ENCODE peak calls at places on chromosome 9, in nine cellular contexts. One of them, this sample, is unnamed.

GRCh38 chr9:126114850-126115460 is 211.7 kb upstream of the MVB12B start:
- DNase-seq in upper lobe of left lung: no peak
- DNase-seq in astrocyte of the spinal cord: no peak
- DNase-seq in HFF-Myc: no peak
- DNase-seq in psoas muscle: peak; percentile 6
- DNase-seq in OCI-LY7: no peak
- DNase-seq in ovary: no peak
- DNase-seq in lower leg skin: peak; percentile 29
- DNase-seq in mammary epithelial cell: peak; percentile 6
- DNase-seq in this sample: no peak

GRCh38 chr9:127541176-127541575 is 70.9 kb upstream of the STXBP1 start:
- DNase-seq in astrocyte of the spinal cord: no peak
- DNase-seq in OCI-LY7: no peak
- DNase-seq in ovary: no peak
- DNase-seq in HFF-Myc: no peak
- DNase-seq in psoas muscle: no peak
- DNase-seq in upper lobe of left lung: no peak
- DNase-seq in lower leg skin: no peak
- DNase-seq in mammary epithelial cell: no peak
- DNase-seq in this sample: no peak

GRCh38 chr9:92749934-92750315 is 14.7 kb downstream of the BICD2 start:
- DNase-seq in ovary: no peak
- DNase-seq in lower leg skin: no peak
- DNase-seq in OCI-LY7: no peak
- DNase-seq in astrocyte of the spinal cord: no peak
- DNase-seq in HFF-Myc: no peak
- DNase-seq in mammary epithelial cell: no peak
- DNase-seq in psoas muscle: no peak
- DNase-seq in upper lobe of left lung: no peak
- DNase-seq in this sample: peak; percentile 26

GRCh38 chr9:127388037-127388855 is 8.7 kb upstream of the SLC2A8 start:
- DNase-seq in psoas muscle: no peak
- DNase-seq in mammary epithelial cell: peak; percentile 96
- DNase-seq in HFF-Myc: peak; percentile 84
- DNase-seq in ovary: no peak
- DNase-seq in upper lobe of left lung: no peak
- DNase-seq in astrocyte of the spinal cord: peak; percentile 98
- DNase-seq in OCI-LY7: peak; percentile 24
- DNase-seq in lower leg skin: no peak
- DNase-seq in this sample: peak; percentile 98

GRCh38 chr9:117156771-117157535 is 257.9 kb downstream of the ASTN2 start:
- DNase-seq in OCI-LY7: no peak
- DNase-seq in upper lobe of left lung: no peak
- DNase-seq in ovary: no peak
- DNase-seq in astrocyte of the spinal cord: no peak
- DNase-seq in psoas muscle: no peak
- DNase-seq in mammary epithelial cell: no peak
- DNase-seq in lower leg skin: no peak
- DNase-seq in HFF-Myc: no peak
- DNase-seq in this sample: no peak

GRCh38 chr9:121048618-121049017 is 1.5 kb downstream of the C5 start:
- DNase-seq in OCI-LY7: no peak
- DNase-seq in ovary: no peak
- DNase-seq in lower leg skin: no peak
- DNase-seq in upper lobe of left lung: no peak
- DNase-seq in HFF-Myc: no peak
- DNase-seq in astrocyte of the spinal cord: no peak
- DNase-seq in mammary epithelial cell: no peak
- DNase-seq in psoas muscle: no peak
- DNase-seq in this sample: no peak

GRCh38 chr9:35774907-35775635 is 16.3 kb upstream of the NPR2 start:
- DNase-seq in astrocyte of the spinal cord: no peak
- DNase-seq in OCI-LY7: peak; percentile 41
- DNase-seq in mammary epithelial cell: no peak
- DNase-seq in HFF-Myc: no peak
- DNase-seq in ovary: no peak
- DNase-seq in psoas muscle: no peak
- DNase-seq in lower leg skin: no peak
- DNase-seq in upper lobe of left lung: no peak
- DNase-seq in this sample: peak; percentile 13

GRCh38 chr9:37752646-37753488 is 738 bp upstream of the TRMT10B start:
- DNase-seq in astrocyte of the spinal cord: no peak
- DNase-seq in HFF-Myc: no peak
- DNase-seq in ovary: no peak
- DNase-seq in psoas muscle: no peak
- DNase-seq in lower leg skin: peak; percentile 71
- DNase-seq in mammary epithelial cell: no peak
- DNase-seq in OCI-LY7: no peak
- DNase-seq in upper lobe of left lung: no peak
- DNase-seq in this sample: no peak

GRCh38 chr9:30714389-30714788 is 1670.1 kb upstream of the ACO1 start:
- DNase-seq in lower leg skin: no peak
- DNase-seq in astrocyte of the spinal cord: no peak
- DNase-seq in HFF-Myc: no peak
- DNase-seq in upper lobe of left lung: no peak
- DNase-seq in mammary epithelial cell: no peak
- DNase-seq in ovary: no peak
- DNase-seq in OCI-LY7: no peak
- DNase-seq in psoas muscle: no peak
- DNase-seq in this sample: no peak

GRCh38 chr9:86239053-86239770 is 20.2 kb downstream of the C9orf153 start:
- DNase-seq in lower leg skin: no peak
- DNase-seq in upper lobe of left lung: no peak
- DNase-seq in HFF-Myc: no peak
- DNase-seq in astrocyte of the spinal cord: peak; percentile 9
- DNase-seq in ovary: no peak
- DNase-seq in psoas muscle: no peak
- DNase-seq in OCI-LY7: no peak
- DNase-seq in mammary epithelial cell: no peak
- DNase-seq in this sample: no peak

GRCh38 chr9:85443190-85443598 is 298.6 kb downstream of the AGTPBP1 start:
- DNase-seq in OCI-LY7: no peak
- DNase-seq in ovary: no peak
- DNase-seq in HFF-Myc: no peak
- DNase-seq in psoas muscle: no peak
- DNase-seq in mammary epithelial cell: no peak
- DNase-seq in astrocyte of the spinal cord: no peak
- DNase-seq in upper lobe of left lung: no peak
- DNase-seq in lower leg skin: no peak
- DNase-seq in this sample: no peak

GRCh38 chr9:15157371-15157770 is 149.6 kb downstream of the TTC39B start:
- DNase-seq in mammary epithelial cell: peak; percentile 49
- DNase-seq in OCI-LY7: no peak
- DNase-seq in astrocyte of the spinal cord: peak; percentile 33
- DNase-seq in lower leg skin: no peak
- DNase-seq in ovary: no peak
- DNase-seq in upper lobe of left lung: no peak
- DNase-seq in HFF-Myc: no peak
- DNase-seq in psoas muscle: no peak
- DNase-seq in this sample: peak; percentile 31

GRCh38 chr9:96057155-96057554 is 181.7 kb downstream of the ERCC6L2 start:
- DNase-seq in ovary: no peak
- DNase-seq in mammary epithelial cell: peak; percentile 16
- DNase-seq in upper lobe of left lung: no peak
- DNase-seq in OCI-LY7: no peak
- DNase-seq in astrocyte of the spinal cord: no peak
- DNase-seq in psoas muscle: no peak
- DNase-seq in lower leg skin: no peak
- DNase-seq in HFF-Myc: no peak
- DNase-seq in this sample: no peak

GRCh38 chr9:116298249-116298648 is 144.7 kb downstream of the PAPPA start:
- DNase-seq in psoas muscle: no peak
- DNase-seq in lower leg skin: no peak
- DNase-seq in OCI-LY7: no peak
- DNase-seq in ovary: no peak
- DNase-seq in HFF-Myc: no peak
- DNase-seq in astrocyte of the spinal cord: no peak
- DNase-seq in mammary epithelial cell: no peak
- DNase-seq in upper lobe of left lung: no peak
- DNase-seq in this sample: no peak

GRCh38 chr9:83505282-83505681 is 32.9 kb downstream of the FRMD3 start:
- DNase-seq in mammary epithelial cell: no peak
- DNase-seq in OCI-LY7: no peak
- DNase-seq in lower leg skin: no peak
- DNase-seq in astrocyte of the spinal cord: no peak
- DNase-seq in ovary: no peak
- DNase-seq in HFF-Myc: no peak
- DNase-seq in psoas muscle: no peak
- DNase-seq in upper lobe of left lung: no peak
- DNase-seq in this sample: no peak

GRCh38 chr9:103319979-103320378 is 324.8 kb downstream of the CYLC2 start:
- DNase-seq in ovary: no peak
- DNase-seq in astrocyte of the spinal cord: no peak
- DNase-seq in upper lobe of left lung: no peak
- DNase-seq in psoas muscle: no peak
- DNase-seq in HFF-Myc: no peak
- DNase-seq in mammary epithelial cell: no peak
- DNase-seq in OCI-LY7: peak; percentile 26
- DNase-seq in lower leg skin: no peak
- DNase-seq in this sample: no peak

DNA sequence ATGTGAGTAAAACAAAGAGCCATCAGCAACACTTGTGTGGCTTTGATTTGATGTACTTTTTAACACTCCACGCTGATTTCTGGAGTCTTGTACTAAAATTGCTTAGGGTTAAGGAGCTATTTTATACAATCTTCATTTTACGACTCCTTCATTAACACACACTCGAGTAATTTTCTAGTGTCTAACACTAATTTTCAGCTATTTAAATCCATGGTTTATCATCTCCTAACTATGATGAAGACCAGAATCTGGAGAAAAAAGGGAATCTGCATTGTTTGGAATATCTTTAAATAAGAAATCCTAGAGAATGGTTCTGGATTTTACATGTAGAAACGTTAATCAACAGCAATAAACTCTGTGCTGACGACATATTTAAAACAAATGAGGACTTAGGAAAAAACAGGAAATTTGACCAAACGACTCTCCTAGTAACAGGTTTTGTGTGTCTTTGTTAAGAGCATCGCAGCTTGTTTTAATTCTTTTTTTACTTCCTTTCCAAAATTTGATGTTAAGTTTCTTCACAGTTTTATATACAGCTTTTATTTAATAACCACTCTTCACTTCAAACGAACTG is 138.4 kb downstream of the AOPEP start:
- DNase-seq in OCI-LY7: no peak
- DNase-seq in HFF-Myc: no peak
- DNase-seq in mammary epithelial cell: no peak
- DNase-seq in psoas muscle: no peak
- DNase-seq in upper lobe of left lung: no peak
- DNase-seq in lower leg skin: no peak
- DNase-seq in astrocyte of the spinal cord: no peak
- DNase-seq in ovary: no peak
- DNase-seq in this sample: no peak
- H3K4me3 ChIP-seq in OCI-LY7: no peak overlapping the region
- H3K4me3 ChIP-seq in HFF-Myc: no peak overlapping the region
- H3K4me3 ChIP-seq in mammary epithelial cell: no peak overlapping the region
- H3K4me3 ChIP-seq in psoas muscle: peak overlapping the region; percentile 32
- H3K4me3 ChIP-seq in upper lobe of left lung: no peak overlapping the region
- H3K4me3 ChIP-seq in lower leg skin: no peak overlapping the region
- H3K4me3 ChIP-seq in astrocyte of the spinal cord: no peak overlapping the region
- H3K4me3 ChIP-seq in ovary: no peak overlapping the region
- H3K4me3 ChIP-seq in this sample: no peak overlapping the region

GRCh38 chr9:98302150-98302549 is 46.7 kb upstream of the TBC1D2 start:
- DNase-seq in upper lobe of left lung: no peak
- DNase-seq in psoas muscle: no peak
- DNase-seq in mammary epithelial cell: no peak
- DNase-seq in ovary: no peak
- DNase-seq in OCI-LY7: no peak
- DNase-seq in lower leg skin: no peak
- DNase-seq in HFF-Myc: no peak
- DNase-seq in astrocyte of the spinal cord: no peak
- DNase-seq in this sample: no peak
- TF ChIP-seq CTCF in upper lobe of left lung: no peak
- TF ChIP-seq CTCF in psoas muscle: no peak
- TF ChIP-seq CTCF in mammary epithelial cell: no peak
- TF ChIP-seq CTCF in ovary: no peak
- TF ChIP-seq CTCF in OCI-LY7: no peak
- TF ChIP-seq CTCF in lower leg skin: no peak
- TF ChIP-seq CTCF in HFF-Myc: no peak
- TF ChIP-seq CTCF in astrocyte of the spinal cord: no peak
- TF ChIP-seq CTCF in this sample: no peak

GRCh38 chr9:111952559-111952958 is 55.9 kb downstream of the UGCG start:
- DNase-seq in lower leg skin: peak; percentile 57
- DNase-seq in HFF-Myc: no peak
- DNase-seq in astrocyte of the spinal cord: peak; percentile 76
- DNase-seq in mammary epithelial cell: peak; percentile 93
- DNase-seq in OCI-LY7: no peak
- DNase-seq in psoas muscle: no peak
- DNase-seq in ovary: no peak
- DNase-seq in upper lobe of left lung: no peak
- DNase-seq in this sample: peak; percentile 91
- H3K4me3 ChIP-seq in lower leg skin: no peak overlapping the region
- H3K4me3 ChIP-seq in HFF-Myc: no peak overlapping the region
- H3K4me3 ChIP-seq in astrocyte of the spinal cord: no peak overlapping the region
- H3K4me3 ChIP-seq in mammary epithelial cell: no peak overlapping the region
- H3K4me3 ChIP-seq in OCI-LY7: no peak overlapping the region
- H3K4me3 ChIP-seq in psoas muscle: no peak overlapping the region
- H3K4me3 ChIP-seq in ovary: no peak overlapping the region
- H3K4me3 ChIP-seq in upper lobe of left lung: no peak overlapping the region
- H3K4me3 ChIP-seq in this sample: no peak overlapping the region

GRCh38 chr9:4674783-4675182 is 4.6 kb upstream of the CDC37L1 start:
- DNase-seq in psoas muscle: no peak
- DNase-seq in HFF-Myc: peak; percentile 94
- DNase-seq in mammary epithelial cell: peak; percentile 65
- DNase-seq in ovary: no peak
- DNase-seq in lower leg skin: no peak
- DNase-seq in OCI-LY7: no peak
- DNase-seq in upper lobe of left lung: no peak
- DNase-seq in astrocyte of the spinal cord: peak; percentile 86
- DNase-seq in this sample: peak; percentile 61
- TF ChIP-seq CTCF in psoas muscle: no peak
- TF ChIP-seq CTCF in HFF-Myc: no peak
- TF ChIP-seq CTCF in mammary epithelial cell: no peak
- TF ChIP-seq CTCF in ovary: no peak
- TF ChIP-seq CTCF in lower leg skin: no peak
- TF ChIP-seq CTCF in OCI-LY7: no peak
- TF ChIP-seq CTCF in upper lobe of left lung: no peak
- TF ChIP-seq CTCF in astrocyte of the spinal cord: no peak
- TF ChIP-seq CTCF in this sample: no peak

GRCh38 chr9:109411069-109411761 is 86.9 kb downstream of the PTPN3 start:
- DNase-seq in psoas muscle: no peak
- DNase-seq in mammary epithelial cell: no peak
- DNase-seq in OCI-LY7: no peak
- DNase-seq in HFF-Myc: no peak
- DNase-seq in upper lobe of left lung: no peak
- DNase-seq in lower leg skin: peak; percentile 49
- DNase-seq in ovary: no peak
- DNase-seq in astrocyte of the spinal cord: no peak
- DNase-seq in this sample: no peak
- H3K4me3 ChIP-seq in psoas muscle: no peak overlapping the region
- H3K4me3 ChIP-seq in mammary epithelial cell: no peak overlapping the region
- H3K4me3 ChIP-seq in OCI-LY7: no peak overlapping the region
- H3K4me3 ChIP-seq in HFF-Myc: no peak overlapping the region
- H3K4me3 ChIP-seq in upper lobe of left lung: no peak overlapping the region
- H3K4me3 ChIP-seq in lower leg skin: no peak overlapping the region
- H3K4me3 ChIP-seq in ovary: no peak overlapping the region
- H3K4me3 ChIP-seq in astrocyte of the spinal cord: no peak overlapping the region
- H3K4me3 ChIP-seq in this sample: no peak overlapping the region

This sample was measured in fibroblast of pulmonary artery.